ENCODE peak calls at places on chromosome 9, in eight cellular contexts. One of them, this sample, is unnamed. For H3K4me1, the result is how much of the 10 kb centered on the place peaks cover.

GRCh38 chr9:6644346-6645152 is 980 bp downstream of the GLDC start:
- DNase-seq in aorta: no peak
- DNase-seq in kidney: no peak
- DNase-seq in Panc1: no peak
- DNase-seq in naive thymus-derived CD4-positive, alpha-beta T cell: no peak
- DNase-seq in tibial artery: no peak
- DNase-seq in colonic mucosa: no peak
- DNase-seq in hepatocyte: no peak
- DNase-seq in this sample: no peak

GRCh38 chr9:136791466-136792276 is 527 bp downstream of the TMEM141 start:
- DNase-seq in aorta: peak
- DNase-seq in kidney: peak
- DNase-seq in Panc1: no peak
- DNase-seq in naive thymus-derived CD4-positive, alpha-beta T cell: peak
- DNase-seq in tibial artery: peak
- DNase-seq in colonic mucosa: peak
- DNase-seq in hepatocyte: peak
- DNase-seq in this sample: peak

GRCh38 chr9:15738011-15738410 is 185.2 kb downstream of the CCDC171 start:
- DNase-seq in aorta: no peak
- DNase-seq in kidney: no peak
- DNase-seq in Panc1: no peak
- DNase-seq in naive thymus-derived CD4-positive, alpha-beta T cell: no peak
- DNase-seq in tibial artery: no peak
- DNase-seq in colonic mucosa: no peak
- DNase-seq in hepatocyte: no peak
- DNase-seq in this sample: no peak

GRCh38 chr9:137194909-137195308 is 5.6 kb downstream of the TPRN start:
- DNase-seq in aorta: no peak
- DNase-seq in kidney: no peak
- DNase-seq in Panc1: no peak
- DNase-seq in naive thymus-derived CD4-positive, alpha-beta T cell: no peak
- DNase-seq in tibial artery: no peak
- DNase-seq in colonic mucosa: peak
- DNase-seq in hepatocyte: peak
- DNase-seq in this sample: no peak

GRCh38 chr9:124499214-124499613 is 8.0 kb downstream of the NR5A1 start:
- DNase-seq in aorta: no peak
- DNase-seq in kidney: no peak
- DNase-seq in Panc1: no peak
- DNase-seq in naive thymus-derived CD4-positive, alpha-beta T cell: no peak
- DNase-seq in tibial artery: no peak
- DNase-seq in colonic mucosa: no peak
- DNase-seq in hepatocyte: no peak
- DNase-seq in this sample: no peak

GRCh38 chr9:91073049-91073810 is 271.6 kb downstream of the SYK start:
- DNase-seq in aorta: no peak
- DNase-seq in kidney: no peak
- DNase-seq in Panc1: no peak
- DNase-seq in naive thymus-derived CD4-positive, alpha-beta T cell: no peak
- DNase-seq in tibial artery: no peak
- DNase-seq in colonic mucosa: no peak
- DNase-seq in hepatocyte: no peak
- DNase-seq in this sample: no peak

GRCh38 chr9:5917888-5918287 is 27.2 kb downstream of the MLANA start:
- DNase-seq in aorta: no peak
- DNase-seq in kidney: no peak
- DNase-seq in Panc1: no peak
- DNase-seq in naive thymus-derived CD4-positive, alpha-beta T cell: no peak
- DNase-seq in tibial artery: no peak
- DNase-seq in colonic mucosa: no peak
- DNase-seq in hepatocyte: no peak
- DNase-seq in this sample: no peak

GRCh38 chr9:111662851-111663823 is 1.7 kb downstream of the GNG10 start:
- DNase-seq in aorta: no peak
- DNase-seq in kidney: no peak
- DNase-seq in Panc1: no peak
- DNase-seq in naive thymus-derived CD4-positive, alpha-beta T cell: no peak
- DNase-seq in tibial artery: no peak
- DNase-seq in colonic mucosa: no peak
- DNase-seq in hepatocyte: peak
- DNase-seq in this sample: no peak

GRCh38 chr9:72149231-72149975 is at the start of gene GDA:
- DNase-seq in aorta: no peak
- DNase-seq in kidney: peak
- DNase-seq in Panc1: no peak
- DNase-seq in naive thymus-derived CD4-positive, alpha-beta T cell: no peak
- DNase-seq in tibial artery: no peak
- DNase-seq in colonic mucosa: peak
- DNase-seq in hepatocyte: peak
- DNase-seq in this sample: no peak

GRCh38 chr9:14361074-14361473 is 47.1 kb upstream of the NFIB start:
- DNase-seq in aorta: no peak
- DNase-seq in kidney: no peak
- DNase-seq in Panc1: no peak
- DNase-seq in naive thymus-derived CD4-positive, alpha-beta T cell: no peak
- DNase-seq in tibial artery: no peak
- DNase-seq in colonic mucosa: no peak
- DNase-seq in hepatocyte: no peak
- DNase-seq in this sample: no peak

GRCh38 chr9:124137009-124137943 is 120.5 kb upstream of the NEK6 start:
- DNase-seq in aorta: no peak
- DNase-seq in kidney: no peak
- DNase-seq in Panc1: no peak
- DNase-seq in naive thymus-derived CD4-positive, alpha-beta T cell: no peak
- DNase-seq in tibial artery: no peak
- DNase-seq in colonic mucosa: no peak
- DNase-seq in hepatocyte: no peak
- DNase-seq in this sample: no peak

GRCh38 chr9:81759680-81760215 is 70.4 kb upstream of the TLE1 start:
- DNase-seq in aorta: no peak
- DNase-seq in kidney: no peak
- DNase-seq in Panc1: peak
- DNase-seq in naive thymus-derived CD4-positive, alpha-beta T cell: no peak
- DNase-seq in tibial artery: no peak
- DNase-seq in colonic mucosa: no peak
- DNase-seq in hepatocyte: peak
- DNase-seq in this sample: no peak

GRCh38 chr9:91354846-91355245 is 6.9 kb downstream of the AUH start:
- DNase-seq in aorta: no peak
- DNase-seq in kidney: no peak
- DNase-seq in Panc1: no peak
- DNase-seq in naive thymus-derived CD4-positive, alpha-beta T cell: no peak
- DNase-seq in tibial artery: no peak
- DNase-seq in colonic mucosa: no peak
- DNase-seq in hepatocyte: no peak
- DNase-seq in this sample: no peak

GRCh38 chr9:75715360-75715759 is 175.1 kb upstream of the PCSK5 start:
- DNase-seq in aorta: no peak
- DNase-seq in kidney: no peak
- DNase-seq in Panc1: no peak
- DNase-seq in naive thymus-derived CD4-positive, alpha-beta T cell: no peak
- DNase-seq in tibial artery: no peak
- DNase-seq in colonic mucosa: no peak
- DNase-seq in hepatocyte: no peak
- DNase-seq in this sample: no peak

GRCh38 chr9:107216331-107216730 is 66.7 kb upstream of the RAD23B start:
- DNase-seq in aorta: no peak
- DNase-seq in kidney: no peak
- DNase-seq in Panc1: no peak
- DNase-seq in naive thymus-derived CD4-positive, alpha-beta T cell: no peak
- DNase-seq in tibial artery: no peak
- DNase-seq in colonic mucosa: no peak
- DNase-seq in hepatocyte: no peak
- DNase-seq in this sample: no peak

GRCh38 chr9:127074561-127075548 is 47.6 kb downstream of the ANGPTL2 start:
- DNase-seq in aorta: no peak
- DNase-seq in kidney: no peak
- DNase-seq in Panc1: no peak
- DNase-seq in naive thymus-derived CD4-positive, alpha-beta T cell: no peak
- DNase-seq in tibial artery: peak
- DNase-seq in colonic mucosa: no peak
- DNase-seq in hepatocyte: no peak
- DNase-seq in this sample: no peak

GRCh38 chr9:27519466-27520465 is 4.3 kb upstream of the IFNK start:
- DNase-seq in aorta: no peak
- DNase-seq in kidney: no peak
- DNase-seq in Panc1: no peak
- DNase-seq in naive thymus-derived CD4-positive, alpha-beta T cell: no peak
- DNase-seq in tibial artery: no peak
- DNase-seq in colonic mucosa: no peak
- DNase-seq in hepatocyte: no peak
- DNase-seq in this sample: no peak

GRCh38 chr9:18747590-18747989 is 273.6 kb downstream of the ADAMTSL1 start:
- DNase-seq in aorta: no peak
- DNase-seq in kidney: no peak
- DNase-seq in Panc1: no peak
- DNase-seq in naive thymus-derived CD4-positive, alpha-beta T cell: no peak
- DNase-seq in tibial artery: no peak
- DNase-seq in colonic mucosa: peak
- DNase-seq in hepatocyte: no peak
- DNase-seq in this sample: no peak

GRCh38 chr9:121454972-121455371 is 44.7 kb downstream of the GGTA1 start:
- DNase-seq in aorta: no peak
- DNase-seq in kidney: no peak
- DNase-seq in Panc1: no peak
- DNase-seq in naive thymus-derived CD4-positive, alpha-beta T cell: no peak
- DNase-seq in tibial artery: no peak
- DNase-seq in colonic mucosa: no peak
- DNase-seq in hepatocyte: no peak
- DNase-seq in this sample: no peak

GRCh38 chr9:117494401-117495130 is 79.7 kb upstream of the ASTN2 start:
- DNase-seq in aorta: no peak
- DNase-seq in kidney: no peak
- DNase-seq in Panc1: no peak
- DNase-seq in naive thymus-derived CD4-positive, alpha-beta T cell: no peak
- DNase-seq in tibial artery: no peak
- DNase-seq in colonic mucosa: no peak
- DNase-seq in hepatocyte: no peak
- DNase-seq in this sample: no peak

GRCh38 chr9:127122176-127123151 is at the start of gene ANGPTL2:
- DNase-seq in aorta: peak
- DNase-seq in kidney: peak
- DNase-seq in Panc1: no peak
- DNase-seq in naive thymus-derived CD4-positive, alpha-beta T cell: no peak
- DNase-seq in tibial artery: peak
- DNase-seq in colonic mucosa: peak
- DNase-seq in hepatocyte: peak
- DNase-seq in this sample: peak

GRCh38 chr9:79610019-79610760 is 38.4 kb downstream of the TLE4 start:
- DNase-seq in aorta: no peak
- DNase-seq in kidney: no peak
- DNase-seq in Panc1: no peak
- DNase-seq in naive thymus-derived CD4-positive, alpha-beta T cell: no peak
- DNase-seq in tibial artery: no peak
- DNase-seq in colonic mucosa: no peak
- DNase-seq in hepatocyte: no peak
- DNase-seq in this sample: no peak

GRCh38 chr9:137618105-137619067 is at the start of gene EHMT1:
- DNase-seq in aorta: peak
- DNase-seq in kidney: peak
- DNase-seq in Panc1: no peak
- DNase-seq in naive thymus-derived CD4-positive, alpha-beta T cell: peak
- DNase-seq in tibial artery: peak
- DNase-seq in colonic mucosa: peak
- DNase-seq in hepatocyte: peak
- DNase-seq in this sample: peak

GRCh38 chr9:113809192-113809482 is 67.0 kb upstream of the ZNF618 start:
- DNase-seq in aorta: no peak
- DNase-seq in kidney: no peak
- DNase-seq in Panc1: no peak
- DNase-seq in naive thymus-derived CD4-positive, alpha-beta T cell: no peak
- DNase-seq in tibial artery: no peak
- DNase-seq in colonic mucosa: no peak
- DNase-seq in hepatocyte: no peak
- DNase-seq in this sample: no peak
- H3K4me1 ChIP-seq in aorta: under half
- H3K4me1 ChIP-seq in kidney: under half
- H3K4me1 ChIP-seq in Panc1: under half
- H3K4me1 ChIP-seq in naive thymus-derived CD4-positive, alpha-beta T cell: under half
- H3K4me1 ChIP-seq in tibial artery: under half
- H3K4me1 ChIP-seq in colonic mucosa: under half
- H3K4me1 ChIP-seq in hepatocyte: under half
- H3K4me1 ChIP-seq in this sample: under half

GRCh38 chr9:130421154-130421801 is 23.5 kb upstream of the ASS1 start:
- DNase-seq in aorta: no peak
- DNase-seq in kidney: no peak
- DNase-seq in Panc1: no peak
- DNase-seq in naive thymus-derived CD4-positive, alpha-beta T cell: no peak
- DNase-seq in tibial artery: no peak
- DNase-seq in colonic mucosa: no peak
- DNase-seq in hepatocyte: no peak
- DNase-seq in this sample: no peak
- H3K4me1 ChIP-seq in aorta: under half
- H3K4me1 ChIP-seq in kidney: under half
- H3K4me1 ChIP-seq in Panc1: under half
- H3K4me1 ChIP-seq in naive thymus-derived CD4-positive, alpha-beta T cell: under half
- H3K4me1 ChIP-seq in tibial artery: under half
- H3K4me1 ChIP-seq in colonic mucosa: under half
- H3K4me1 ChIP-seq in hepatocyte: under half
- H3K4me1 ChIP-seq in this sample: under half

DNA sequence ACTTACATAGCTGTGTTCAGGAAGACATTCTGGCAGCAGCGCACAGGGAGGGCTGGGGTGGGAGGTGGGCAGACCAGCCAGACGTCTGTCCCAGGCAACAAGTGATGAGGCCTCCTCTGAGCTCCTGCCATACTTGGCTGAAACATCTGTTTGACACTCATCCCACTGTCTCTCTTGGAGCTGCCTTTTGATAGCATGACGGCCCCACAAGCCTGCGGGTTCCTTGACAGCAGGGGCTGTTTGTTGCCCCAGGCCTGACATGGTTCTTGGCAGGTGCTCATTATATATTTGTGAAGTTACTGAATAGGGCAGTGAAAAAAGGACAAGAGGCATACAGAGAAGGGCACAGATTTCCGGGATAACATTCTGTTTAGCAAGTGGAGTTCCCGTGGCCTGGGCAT is 22.2 kb upstream of the B4GALT1 start:
- DNase-seq in aorta: no peak
- DNase-seq in kidney: no peak
- DNase-seq in Panc1: no peak
- DNase-seq in naive thymus-derived CD4-positive, alpha-beta T cell: no peak
- DNase-seq in tibial artery: no peak
- DNase-seq in colonic mucosa: no peak
- DNase-seq in hepatocyte: no peak
- DNase-seq in this sample: no peak
- H3K4me1 ChIP-seq in aorta: under half
- H3K4me1 ChIP-seq in kidney: under half
- H3K4me1 ChIP-seq in Panc1: under half
- H3K4me1 ChIP-seq in naive thymus-derived CD4-positive, alpha-beta T cell: under half
- H3K4me1 ChIP-seq in tibial artery: half or more
- H3K4me1 ChIP-seq in colonic mucosa: under half
- H3K4me1 ChIP-seq in hepatocyte: under half
- H3K4me1 ChIP-seq in this sample: under half

DNA sequence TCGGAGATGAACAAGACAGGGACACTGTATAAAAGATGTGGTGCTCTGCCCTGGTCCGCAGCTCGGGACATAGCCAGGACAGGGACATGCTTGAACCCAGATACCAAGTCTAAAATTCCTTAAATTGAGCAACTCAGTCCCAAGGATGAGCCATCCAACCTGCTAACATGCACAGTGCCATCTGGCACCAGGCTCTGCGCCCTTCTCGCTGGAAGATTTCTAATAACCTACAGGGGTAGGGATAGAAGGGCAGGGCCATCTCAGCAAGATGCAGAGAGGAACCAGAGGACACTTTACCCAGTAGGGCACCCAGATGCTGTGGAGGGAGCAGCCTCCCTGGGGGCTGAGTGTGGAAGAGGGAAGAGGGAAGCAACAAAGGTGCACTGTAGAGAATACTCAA is 60.1 kb downstream of the SEMA4D start:
- DNase-seq in aorta: no peak
- DNase-seq in kidney: no peak
- DNase-seq in Panc1: no peak
- DNase-seq in naive thymus-derived CD4-positive, alpha-beta T cell: no peak
- DNase-seq in tibial artery: no peak
- DNase-seq in colonic mucosa: no peak
- DNase-seq in hepatocyte: no peak
- DNase-seq in this sample: no peak
- H3K4me1 ChIP-seq in aorta: under half
- H3K4me1 ChIP-seq in kidney: half or more
- H3K4me1 ChIP-seq in Panc1: under half
- H3K4me1 ChIP-seq in naive thymus-derived CD4-positive, alpha-beta T cell: half or more
- H3K4me1 ChIP-seq in tibial artery: under half
- H3K4me1 ChIP-seq in colonic mucosa: under half
- H3K4me1 ChIP-seq in hepatocyte: under half
- H3K4me1 ChIP-seq in this sample: half or more

This sample was measured in upper lobe of right lung.